ENCODE peak calls at places on chromosomes 4 and X, in seven cellular contexts. M, D, X, G, P, S and K are unnamed samples.

GRCh38 chr4:150816491-150816890 is 198.6 kb downstream of the LRBA start:
- DNase-seq in G (no peak), M (no peak), X (no peak), S (no peak), D (no peak), P (no peak), K (no peak)

GRCh38 chrX:107574711-107575110 is 53.6 kb upstream of the PRPS1 start:
- DNase-seq in M (no peak), D (no peak), S (no peak), G (no peak), P (no peak), X (no peak), K (no peak)

GRCh38 chr4:112253382-112254000 is 21.9 kb downstream of the AP1AR start:
- DNase-seq in G (no peak), P (no peak), D (no peak), M (peak), S (no peak), X (no peak), K (no peak)

GRCh38 chr4:147754037-147754445 is 22.2 kb downstream of the ARHGAP10 start:
- DNase-seq in X (no peak), D (no peak), P (no peak), M (no peak), G (no peak), S (no peak), K (no peak)

GRCh38 chr4:52869196-52869595 is 7.1 kb downstream of the RASL11B start:
- DNase-seq in S (no peak), P (no peak), M (no peak), X (no peak), D (no peak), G (peak), K (no peak)

GRCh38 chrX:151386838-151387459 is 10.1 kb upstream of the VMA21 start:
- DNase-seq in G (no peak), D (no peak), P (no peak), S (no peak), X (no peak), M (no peak), K (no peak)

GRCh38 chrX:147962476-147962875 is 18.7 kb upstream of the FMR1NB start:
- DNase-seq in S (no peak), G (no peak), D (no peak), M (no peak), P (no peak), X (no peak), K (no peak)

GRCh38 chrX:129823115-129823514 is 20.6 kb downstream of the ZDHHC9 start:
- DNase-seq in P (peak), M (peak), D (no peak), X (no peak), S (no peak), G (peak), K (no peak)

GRCh38 chr4:7507381-7507780 is 72.7 kb upstream of the PSAPL1 start:
- DNase-seq in D (no peak), M (no peak), G (no peak), S (no peak), P (no peak), X (no peak), K (no peak)

GRCh38 chr4:114807759-114808404 is 209.3 kb downstream of the UGT8 start:
- DNase-seq in X (no peak), M (peak), P (peak), S (peak), G (peak), D (no peak), K (peak)

GRCh38 chr4:46404961-46405360 is 15.0 kb upstream of the GABRA2 start:
- DNase-seq in S (no peak), M (no peak), G (peak), X (no peak), P (no peak), D (no peak), K (no peak)

GRCh38 chr4:139859876-139860275 is 194.3 kb downstream of the MGST2 start:
- DNase-seq in P (no peak), X (no peak), G (no peak), D (no peak), M (no peak), S (no peak), K (no peak)

GRCh38 chr4:4395849-4396627 is 9.1 kb downstream of the NSG1 start:
- DNase-seq in D (no peak), M (peak), X (peak), S (no peak), G (peak), P (no peak), K (no peak)

GRCh38 chrX:6448003-6448402 is 86.9 kb downstream of the VCX3A start:
- DNase-seq in G (no peak), S (no peak), D (no peak), M (no peak), X (no peak), P (no peak), K (no peak)

GRCh38 chrX:108225456-108225730 is 133.8 kb downstream of the ATG4A start:
- DNase-seq in S (no peak), X (no peak), G (peak), D (no peak), P (no peak), M (no peak), K (no peak)

GRCh38 chr4:106325800-106326199 is 9.4 kb downstream of the AIMP1 start:
- DNase-seq in X (no peak), D (no peak), P (no peak), S (no peak), M (no peak), G (no peak), K (no peak)

GRCh38 chr4:172202480-172203076 is 389.4 kb downstream of the GALNTL6 start:
- DNase-seq in D (no peak), P (no peak), G (peak), M (peak), S (peak), X (no peak), K (no peak)

GRCh38 chr4:76781698-76782595 is 116.0 kb downstream of the SOWAHB start:
- DNase-seq in S (peak), G (no peak), X (no peak), D (no peak), M (no peak), P (no peak), K (no peak)

GRCh38 chrX:49029876-49030275 is 13.3 kb downstream of the TFE3 start:
- DNase-seq in D (no peak), G (no peak), P (no peak), S (no peak), M (no peak), X (no peak), K (no peak)

GRCh38 chr4:175435437-175435836 is 376.6 kb downstream of the GPM6A start:
- DNase-seq in P (no peak), G (peak), S (no peak), D (no peak), M (no peak), X (no peak), K (no peak)

GRCh38 chrX:45807572-45808425 is 607.1 kb upstream of the DIPK2B start:
- DNase-seq in X (no peak), P (no peak), M (no peak), G (no peak), S (no peak), D (no peak), K (no peak)

GRCh38 chrX:41449615-41450014 is 2.5 kb downstream of the NYX start:
- DNase-seq in S (no peak), G (no peak), X (no peak), D (no peak), M (peak), P (no peak), K (no peak)

GRCh38 chr4:38659346-38659745 is 4.7 kb upstream of the KLF3 start:
- DNase-seq in S (no peak), M (no peak), X (no peak), D (no peak), G (no peak), P (no peak), K (no peak)